ENCODE peak calls at places on chromosomes 5 and 9, in five cellular contexts. C is K562, K is GM12878, T is H1, A is HepG2. Z is an unnamed sample.

GRCh38 chr9:125401317-125401716 is 139.7 kb downstream of the GAPVD1 start:
- DNase-seq in C (no peak), K (no peak), T (no peak), A (no peak), Z (no peak)

GRCh38 chr9:120338340-120338739 is 241.6 kb downstream of the CDK5RAP2 start:
- DNase-seq in C (no peak), K (no peak), T (peak), A (no peak), Z (no peak)

GRCh38 chr9:93071464-93071863 is 13.0 kb downstream of the SUSD3 start:
- DNase-seq in C (peak), K (no peak), T (peak), A (peak), Z (peak)

GRCh38 chr9:120307599-120307998 is 272.4 kb downstream of the CDK5RAP2 start:
- DNase-seq in C (no peak), K (no peak), T (no peak), A (no peak), Z (no peak)

GRCh38 chr9:95999390-95999789 is 123.9 kb downstream of the ERCC6L2 start:
- DNase-seq in C (no peak), K (no peak), T (no peak), A (no peak), Z (no peak)

GRCh38 chr5:34833991-34834793 is 4.8 kb upstream of the TTC23L start:
- DNase-seq in C (no peak), K (no peak), T (no peak), A (no peak), Z (no peak)

GRCh38 chr9:87307810-87308209 is 189.9 kb upstream of the DAPK1 start:
- DNase-seq in C (no peak), K (no peak), T (no peak), A (no peak), Z (no peak)

GRCh38 chr9:15191358-15191757 is 115.7 kb downstream of the TTC39B start:
- DNase-seq in C (no peak), K (no peak), T (no peak), A (no peak), Z (no peak)

GRCh38 chr5:128881609-128882008 is 83.7 kb upstream of the SLC27A6 start:
- DNase-seq in C (no peak), K (no peak), T (no peak), A (no peak), Z (no peak)

GRCh38 chr9:133286523-133286922 is 11.5 kb upstream of the ABO start:
- DNase-seq in C (no peak), K (no peak), T (no peak), A (no peak), Z (no peak)

GRCh38 chr5:80275347-80275746 is 19.5 kb upstream of the SERINC5 start:
- DNase-seq in C (peak), K (no peak), T (no peak), A (peak), Z (peak)

GRCh38 chr9:121604242-121604641 is 47.2 kb upstream of the DAB2IP start:
- DNase-seq in C (no peak), K (no peak), T (no peak), A (peak), Z (no peak)
- TF ChIP-seq HDAC2 in C (no peak), K (no peak), T (no peak), A (peak), Z (no peak)

DNA sequence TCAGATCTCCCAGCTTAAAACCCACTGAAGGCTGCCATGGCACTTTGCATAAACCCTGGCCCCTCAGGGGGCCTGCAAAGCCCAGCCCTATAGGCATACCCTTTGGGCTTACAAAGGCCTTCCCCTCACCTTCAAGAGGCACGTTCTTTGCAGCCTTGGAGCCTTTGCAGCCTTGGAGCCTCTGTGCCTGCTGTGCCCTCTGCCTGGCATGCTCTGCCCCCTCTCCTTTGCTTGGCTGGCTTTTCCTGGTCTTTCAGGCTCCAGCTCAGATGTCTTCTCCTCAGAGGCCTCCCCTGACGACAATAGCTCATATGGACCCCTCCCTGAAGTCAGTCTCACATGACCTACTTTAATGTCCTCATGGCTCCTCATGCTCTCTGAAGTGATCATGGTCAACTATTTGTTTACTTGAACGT is 60.3 kb downstream of the CXXC5 start:
- DNase-seq in C (no peak), K (no peak), T (peak), A (no peak), Z (no peak)
- H3K27ac ChIP-seq in C (peak), K (no peak), T (no peak), A (peak), Z (no peak)

DNA sequence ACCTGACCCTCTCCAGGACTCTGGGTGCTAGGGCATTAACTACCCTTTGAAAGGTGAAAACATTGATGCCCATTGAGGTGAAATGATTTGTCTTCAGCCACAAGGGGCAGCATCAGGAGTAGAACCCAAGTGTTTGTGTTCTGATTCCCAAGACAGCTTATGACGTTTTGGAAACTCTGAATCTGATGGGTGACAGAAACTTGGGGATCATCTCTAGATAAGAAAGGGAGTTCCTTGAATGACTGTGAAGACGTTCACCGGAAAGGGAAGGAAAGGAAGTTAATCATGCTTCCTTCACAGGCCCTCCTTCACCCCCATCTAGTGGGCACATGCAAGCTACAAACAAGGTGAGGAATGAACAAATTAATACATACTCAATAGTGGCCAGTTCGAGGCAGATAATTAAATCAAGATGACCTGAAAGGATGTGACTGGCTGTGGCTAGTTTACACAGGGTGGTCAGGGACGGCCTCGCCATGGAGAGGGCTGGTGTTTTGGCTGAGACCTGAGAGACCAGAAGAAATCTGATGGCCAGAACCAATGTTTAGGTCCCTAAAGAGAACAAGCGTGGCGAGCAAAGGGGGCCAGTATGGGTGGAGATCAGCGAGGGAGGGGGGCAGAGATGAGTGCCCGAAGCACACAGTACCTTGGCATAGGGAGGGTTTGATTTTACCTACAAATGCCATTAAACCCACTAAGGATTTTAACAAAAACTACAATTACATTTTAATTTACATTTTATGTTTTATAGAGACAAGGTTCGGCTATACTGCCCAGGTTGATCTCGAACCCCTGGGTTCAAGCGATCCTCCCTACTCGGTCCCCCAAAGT is 937 bp upstream of the SLC26A2 start:
- DNase-seq in C (peak), K (peak), T (peak), A (no peak), Z (peak)
- TF ChIP-seq HDAC2 in C (peak), K (no peak), T (no peak), A (no peak), Z (no peak)

GRCh38 chr5:133205204-133205603 is 153.4 kb downstream of the HSPA4 start:
- DNase-seq in C (no peak), K (no peak), T (no peak), A (no peak), Z (no peak)
- H3K27ac ChIP-seq in C (no peak), K (no peak), T (no peak), A (no peak), Z (no peak)

DNA sequence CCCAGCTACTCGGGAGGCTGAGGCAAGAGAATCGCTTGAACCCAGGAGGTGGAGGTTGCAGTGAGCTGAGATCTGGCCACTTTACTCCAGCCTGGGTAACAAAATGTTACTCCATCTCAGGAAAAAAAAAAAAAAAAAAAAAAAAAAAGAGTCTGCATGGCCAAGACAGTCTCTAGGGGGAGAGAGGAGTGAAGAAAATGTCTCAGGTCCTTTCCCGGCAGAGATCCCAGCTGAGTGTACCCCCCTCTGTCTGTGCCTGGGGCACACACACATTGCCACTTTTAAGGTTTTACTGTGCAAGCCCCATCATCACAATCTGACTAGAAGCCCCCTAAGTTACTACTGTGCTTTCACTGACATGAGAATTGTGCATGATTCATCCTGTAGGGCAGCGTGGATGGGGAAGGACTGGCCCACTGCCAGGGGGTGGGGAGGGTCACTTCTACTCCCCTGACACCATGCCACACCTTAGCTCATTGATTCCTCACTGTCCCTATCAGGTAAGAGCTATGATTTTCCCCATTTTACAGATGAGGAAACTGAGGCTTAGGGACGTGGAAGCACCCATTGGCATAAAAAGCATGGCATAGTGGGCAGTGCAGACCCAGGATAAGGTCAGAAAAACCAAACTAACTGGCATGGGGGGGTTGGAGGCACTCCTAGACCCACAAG is 102.3 kb upstream of the LARP1 start:
- DNase-seq in C (peak), K (no peak), T (no peak), A (no peak), Z (no peak)
- TF ChIP-seq HDAC2 in C (peak), K (no peak), T (no peak), A (no peak), Z (no peak)

GRCh38 chr5:107373511-107374263 is 297.1 kb downstream of the EFNA5 start:
- DNase-seq in C (no peak), K (no peak), T (no peak), A (no peak), Z (no peak)
- H3K27ac ChIP-seq in C (no peak), K (no peak), T (no peak), A (no peak), Z (no peak)

GRCh38 chr9:134367796-134368490 is 41.7 kb downstream of the RXRA start:
- DNase-seq in C (no peak), K (no peak), T (no peak), A (no peak), Z (no peak)
- TF ChIP-seq HDAC2 in C (no peak), K (no peak), T (no peak), A (no peak), Z (no peak)